ENCODE peak calls at places on chromosomes 1 and 21, in six cellular contexts. One of them, this sample, is unnamed. For H3K9me3, the result is how much of the 10 kb centered on the place peaks cover.

GRCh38 chr1:201374376-201374775 is 3.1 kb downstream of the TNNT2 start:
- DNase-seq in T-helper 17 cell: no peak
- DNase-seq in body of pancreas: no peak
- DNase-seq in CD4-positive, alpha-beta T cell: no peak
- DNase-seq in lower lobe of right lung: no peak
- DNase-seq in cardiac muscle cell: peak
- DNase-seq in this sample: no peak

GRCh38 chr1:55047611-55048010 is 8.3 kb downstream of the PCSK9 start:
- DNase-seq in T-helper 17 cell: no peak
- DNase-seq in lower lobe of right lung: no peak
- DNase-seq in body of pancreas: no peak
- DNase-seq in CD4-positive, alpha-beta T cell: no peak
- DNase-seq in cardiac muscle cell: no peak
- DNase-seq in this sample: no peak

GRCh38 chr1:230186874-230187273 is 119.8 kb downstream of the GALNT2 start:
- DNase-seq in CD4-positive, alpha-beta T cell: no peak
- DNase-seq in body of pancreas: no peak
- DNase-seq in T-helper 17 cell: no peak
- DNase-seq in cardiac muscle cell: no peak
- DNase-seq in lower lobe of right lung: no peak
- DNase-seq in this sample: no peak

GRCh38 chr1:55012661-55013060 is 13.9 kb downstream of the BSND start:
- DNase-seq in CD4-positive, alpha-beta T cell: no peak
- DNase-seq in T-helper 17 cell: no peak
- DNase-seq in body of pancreas: no peak
- DNase-seq in lower lobe of right lung: no peak
- DNase-seq in cardiac muscle cell: no peak
- DNase-seq in this sample: no peak

GRCh38 chr1:78713249-78713648 is 63.6 kb downstream of the IFI44 start:
- DNase-seq in lower lobe of right lung: no peak
- DNase-seq in CD4-positive, alpha-beta T cell: no peak
- DNase-seq in T-helper 17 cell: no peak
- DNase-seq in body of pancreas: no peak
- DNase-seq in cardiac muscle cell: no peak
- DNase-seq in this sample: no peak

GRCh38 chr21:33266050-33266783 is at the start of gene IL10RB:
- DNase-seq in body of pancreas: peak
- DNase-seq in T-helper 17 cell: peak
- DNase-seq in lower lobe of right lung: peak
- DNase-seq in CD4-positive, alpha-beta T cell: peak
- DNase-seq in cardiac muscle cell: peak
- DNase-seq in this sample: peak

GRCh38 chr1:91997607-91998195 is 32.1 kb upstream of the EPHX4 start:
- DNase-seq in CD4-positive, alpha-beta T cell: peak
- DNase-seq in cardiac muscle cell: peak
- DNase-seq in lower lobe of right lung: no peak
- DNase-seq in T-helper 17 cell: peak
- DNase-seq in body of pancreas: peak
- DNase-seq in this sample: no peak

GRCh38 chr21:42523941-42524340 is 10.3 kb downstream of the SLC37A1 start:
- DNase-seq in T-helper 17 cell: no peak
- DNase-seq in lower lobe of right lung: peak
- DNase-seq in body of pancreas: no peak
- DNase-seq in cardiac muscle cell: no peak
- DNase-seq in CD4-positive, alpha-beta T cell: no peak
- DNase-seq in this sample: no peak

GRCh38 chr1:175857756-175858155 is 114.4 kb upstream of the TNR start:
- DNase-seq in body of pancreas: no peak
- DNase-seq in cardiac muscle cell: no peak
- DNase-seq in T-helper 17 cell: no peak
- DNase-seq in CD4-positive, alpha-beta T cell: no peak
- DNase-seq in lower lobe of right lung: no peak
- DNase-seq in this sample: no peak

GRCh38 chr1:101506541-101507164 is 269.8 kb downstream of the S1PR1 start:
- DNase-seq in body of pancreas: peak
- DNase-seq in CD4-positive, alpha-beta T cell: peak
- DNase-seq in T-helper 17 cell: peak
- DNase-seq in cardiac muscle cell: peak
- DNase-seq in lower lobe of right lung: no peak
- DNase-seq in this sample: no peak

GRCh38 chr1:159922499-159923202 is 2.7 kb downstream of the TAGLN2 start:
- DNase-seq in CD4-positive, alpha-beta T cell: no peak
- DNase-seq in cardiac muscle cell: no peak
- DNase-seq in T-helper 17 cell: no peak
- DNase-seq in body of pancreas: peak
- DNase-seq in lower lobe of right lung: peak
- DNase-seq in this sample: peak

GRCh38 chr1:22673486-22674409 is 20.7 kb downstream of the C1QB start:
- DNase-seq in body of pancreas: peak
- DNase-seq in lower lobe of right lung: no peak
- DNase-seq in cardiac muscle cell: peak
- DNase-seq in T-helper 17 cell: no peak
- DNase-seq in CD4-positive, alpha-beta T cell: no peak
- DNase-seq in this sample: no peak

GRCh38 chr1:245234217-245235120 is 79.7 kb downstream of the KIF26B start:
- DNase-seq in lower lobe of right lung: no peak
- DNase-seq in CD4-positive, alpha-beta T cell: no peak
- DNase-seq in body of pancreas: peak
- DNase-seq in cardiac muscle cell: no peak
- DNase-seq in T-helper 17 cell: no peak
- DNase-seq in this sample: no peak

GRCh38 chr1:163697137-163697536 is 375.4 kb downstream of the NUF2 start:
- DNase-seq in T-helper 17 cell: no peak
- DNase-seq in body of pancreas: no peak
- DNase-seq in lower lobe of right lung: no peak
- DNase-seq in CD4-positive, alpha-beta T cell: no peak
- DNase-seq in cardiac muscle cell: no peak
- DNase-seq in this sample: no peak

GRCh38 chr1:39230261-39231190 is 26.0 kb downstream of the MACF1 start:
- DNase-seq in cardiac muscle cell: peak
- DNase-seq in lower lobe of right lung: no peak
- DNase-seq in T-helper 17 cell: no peak
- DNase-seq in CD4-positive, alpha-beta T cell: no peak
- DNase-seq in body of pancreas: no peak
- DNase-seq in this sample: no peak

GRCh38 chr1:157226739-157227138 is 88.5 kb upstream of the ETV3 start:
- DNase-seq in T-helper 17 cell: no peak
- DNase-seq in body of pancreas: no peak
- DNase-seq in cardiac muscle cell: no peak
- DNase-seq in lower lobe of right lung: no peak
- DNase-seq in CD4-positive, alpha-beta T cell: no peak
- DNase-seq in this sample: no peak

GRCh38 chr1:73673980-73674379 is 524.0 kb downstream of the LRRIQ3 start:
- DNase-seq in CD4-positive, alpha-beta T cell: no peak
- DNase-seq in lower lobe of right lung: no peak
- DNase-seq in T-helper 17 cell: no peak
- DNase-seq in cardiac muscle cell: peak
- DNase-seq in body of pancreas: no peak
- DNase-seq in this sample: no peak

GRCh38 chr1:206555473-206555935 is 48.2 kb downstream of the RASSF5 start:
- DNase-seq in lower lobe of right lung: no peak
- DNase-seq in body of pancreas: peak
- DNase-seq in CD4-positive, alpha-beta T cell: no peak
- DNase-seq in T-helper 17 cell: no peak
- DNase-seq in cardiac muscle cell: peak
- DNase-seq in this sample: peak

DNA sequence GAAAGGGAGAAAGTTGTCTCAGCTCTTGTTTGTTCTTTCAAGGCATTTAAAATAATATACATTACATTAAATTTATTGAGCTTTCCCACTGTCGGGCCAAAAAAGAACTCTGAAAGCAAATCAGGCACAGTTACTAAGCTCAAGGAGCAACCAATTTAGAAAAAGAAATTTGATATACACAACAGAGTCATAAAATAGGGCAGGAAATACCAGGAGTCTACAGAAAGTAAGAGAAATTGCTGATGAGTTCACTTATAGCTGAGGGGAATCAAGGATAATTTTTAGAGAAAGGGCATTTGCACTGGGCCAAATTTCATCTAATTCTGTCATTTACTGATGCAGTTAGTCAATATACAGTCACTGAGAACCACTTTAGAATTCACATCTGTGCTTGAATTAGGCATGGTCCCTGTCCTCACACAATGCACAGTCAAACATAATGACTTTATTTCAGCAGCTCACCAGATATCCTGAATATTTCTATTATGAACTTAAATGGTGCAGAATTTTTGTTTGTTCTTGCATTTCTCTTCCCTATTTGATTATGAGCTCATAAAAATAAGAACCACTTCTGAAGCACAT is 249.6 kb upstream of the BEND5 start:
- DNase-seq in T-helper 17 cell: no peak
- DNase-seq in lower lobe of right lung: no peak
- DNase-seq in CD4-positive, alpha-beta T cell: no peak
- DNase-seq in cardiac muscle cell: no peak
- DNase-seq in body of pancreas: no peak
- DNase-seq in this sample: no peak
- H3K9me3 ChIP-seq in T-helper 17 cell: under half
- H3K9me3 ChIP-seq in lower lobe of right lung: under half
- H3K9me3 ChIP-seq in CD4-positive, alpha-beta T cell: under half
- H3K9me3 ChIP-seq in cardiac muscle cell: under half
- H3K9me3 ChIP-seq in body of pancreas: under half
- H3K9me3 ChIP-seq in this sample: under half

GRCh38 chr1:235671992-235672391 is 22.4 kb upstream of the GNG4 start:
- DNase-seq in T-helper 17 cell: no peak
- DNase-seq in body of pancreas: no peak
- DNase-seq in cardiac muscle cell: no peak
- DNase-seq in lower lobe of right lung: no peak
- DNase-seq in CD4-positive, alpha-beta T cell: no peak
- DNase-seq in this sample: no peak
- H3K9me3 ChIP-seq in T-helper 17 cell: under half
- H3K9me3 ChIP-seq in body of pancreas: under half
- H3K9me3 ChIP-seq in cardiac muscle cell: under half
- H3K9me3 ChIP-seq in lower lobe of right lung: under half
- H3K9me3 ChIP-seq in CD4-positive, alpha-beta T cell: half or more
- H3K9me3 ChIP-seq in this sample: under half

GRCh38 chr1:247164694-247165093 is 7.1 kb downstream of the ZNF124 start:
- DNase-seq in cardiac muscle cell: no peak
- DNase-seq in T-helper 17 cell: no peak
- DNase-seq in body of pancreas: no peak
- DNase-seq in lower lobe of right lung: no peak
- DNase-seq in CD4-positive, alpha-beta T cell: no peak
- DNase-seq in this sample: no peak

GRCh38 chr1:247165674-247166073 is 6.1 kb downstream of the ZNF124 start:
- DNase-seq in CD4-positive, alpha-beta T cell: no peak
- DNase-seq in lower lobe of right lung: no peak
- DNase-seq in T-helper 17 cell: no peak
- DNase-seq in body of pancreas: no peak
- DNase-seq in cardiac muscle cell: no peak
- DNase-seq in this sample: no peak
- H3K9me3 ChIP-seq in CD4-positive, alpha-beta T cell: half or more
- H3K9me3 ChIP-seq in lower lobe of right lung: half or more
- H3K9me3 ChIP-seq in T-helper 17 cell: under half
- H3K9me3 ChIP-seq in body of pancreas: under half
- H3K9me3 ChIP-seq in cardiac muscle cell: under half
- H3K9me3 ChIP-seq in this sample: under half

GRCh38 chr1:4171480-4172450 is 271.7 kb upstream of the C1orf174 start:
- DNase-seq in body of pancreas: no peak
- DNase-seq in lower lobe of right lung: no peak
- DNase-seq in cardiac muscle cell: no peak
- DNase-seq in CD4-positive, alpha-beta T cell: no peak
- DNase-seq in T-helper 17 cell: no peak
- DNase-seq in this sample: no peak
- H3K9me3 ChIP-seq in body of pancreas: under half
- H3K9me3 ChIP-seq in lower lobe of right lung: under half
- H3K9me3 ChIP-seq in cardiac muscle cell: under half
- H3K9me3 ChIP-seq in CD4-positive, alpha-beta T cell: under half
- H3K9me3 ChIP-seq in T-helper 17 cell: under half
- H3K9me3 ChIP-seq in this sample: under half

DNA sequence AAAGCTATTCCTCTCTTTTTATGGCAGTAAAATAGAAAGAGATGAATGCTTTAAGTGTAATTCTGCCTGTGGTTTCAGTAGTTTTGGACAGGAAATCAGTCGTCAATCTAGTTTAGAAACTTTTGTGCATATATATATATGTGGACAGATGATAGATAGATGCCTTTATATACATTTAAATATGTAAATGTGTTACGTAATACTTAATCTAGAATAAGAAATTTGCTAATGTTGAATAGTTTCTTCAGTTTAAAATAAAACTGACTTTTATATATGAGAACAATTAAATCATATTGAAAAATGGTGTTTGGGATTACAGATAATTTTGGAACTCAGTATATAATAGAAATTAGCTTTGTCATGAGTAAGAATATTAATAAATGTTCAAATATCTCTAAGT is 1165.7 kb upstream of the NCAM2 start:
- DNase-seq in body of pancreas: no peak
- DNase-seq in cardiac muscle cell: no peak
- DNase-seq in lower lobe of right lung: no peak
- DNase-seq in T-helper 17 cell: no peak
- DNase-seq in CD4-positive, alpha-beta T cell: no peak
- DNase-seq in this sample: no peak
- H3K9me3 ChIP-seq in body of pancreas: under half
- H3K9me3 ChIP-seq in cardiac muscle cell: under half
- H3K9me3 ChIP-seq in lower lobe of right lung: under half
- H3K9me3 ChIP-seq in T-helper 17 cell: under half
- H3K9me3 ChIP-seq in CD4-positive, alpha-beta T cell: under half
- H3K9me3 ChIP-seq in this sample: under half

DNA sequence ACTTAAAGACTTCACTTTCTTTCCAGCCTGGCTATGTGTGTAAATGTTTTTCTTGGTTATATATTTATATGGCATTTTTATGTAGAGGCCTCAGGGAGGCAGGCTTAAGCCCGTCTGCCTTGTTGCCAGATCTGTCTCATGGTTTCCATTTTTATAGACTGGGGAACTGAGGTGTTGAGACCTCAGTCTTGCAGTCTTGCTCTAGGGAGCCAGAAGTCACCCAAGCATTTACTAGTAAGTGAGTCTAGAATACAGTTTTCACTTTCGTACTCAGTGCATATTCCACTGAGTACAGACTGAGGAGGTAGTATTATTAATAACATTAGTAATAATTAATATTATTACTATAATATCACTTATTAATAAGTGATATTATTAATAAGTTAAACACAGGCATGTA is 161.4 kb downstream of the UCK2 start:
- DNase-seq in CD4-positive, alpha-beta T cell: no peak
- DNase-seq in lower lobe of right lung: no peak
- DNase-seq in cardiac muscle cell: no peak
- DNase-seq in body of pancreas: no peak
- DNase-seq in T-helper 17 cell: no peak
- DNase-seq in this sample: no peak
- H3K9me3 ChIP-seq in CD4-positive, alpha-beta T cell: under half
- H3K9me3 ChIP-seq in lower lobe of right lung: under half
- H3K9me3 ChIP-seq in cardiac muscle cell: under half
- H3K9me3 ChIP-seq in body of pancreas: under half
- H3K9me3 ChIP-seq in T-helper 17 cell: under half
- H3K9me3 ChIP-seq in this sample: under half

GRCh38 chr1:228131736-228132135 is 8.3 kb upstream of the GUK1 start:
- DNase-seq in cardiac muscle cell: no peak
- DNase-seq in CD4-positive, alpha-beta T cell: no peak
- DNase-seq in T-helper 17 cell: no peak
- DNase-seq in lower lobe of right lung: no peak
- DNase-seq in body of pancreas: no peak
- DNase-seq in this sample: no peak
- H3K9me3 ChIP-seq in cardiac muscle cell: under half
- H3K9me3 ChIP-seq in CD4-positive, alpha-beta T cell: under half
- H3K9me3 ChIP-seq in T-helper 17 cell: under half
- H3K9me3 ChIP-seq in lower lobe of right lung: under half
- H3K9me3 ChIP-seq in body of pancreas: under half
- H3K9me3 ChIP-seq in this sample: under half